ENCODE peak calls at places on chromosomes 7 and 10, in eight cellular contexts. Y, L, E, O, W, K, S and Z are unnamed samples.

GRCh38 chr7:24858108-24858977 is 101.1 kb upstream of the GSDME start:
- DNase-seq in Y (no peak), L (no peak), E (no peak), O (no peak), W (no peak), K (no peak), S (no peak), Z (no peak)

GRCh38 chr10:100668001-100668400 is 77.4 kb upstream of the PAX2 start:
- DNase-seq in Y (no peak), L (no peak), E (peak; percentile 52), O (no peak), W (no peak), K (no peak), S (no peak), Z (no peak)

GRCh38 chr7:144513332-144513731 is 109.8 kb upstream of the NOBOX start:
- DNase-seq in Y (no peak), L (peak; percentile 28), E (no peak), O (no peak), W (peak; percentile 3), K (no peak), S (no peak), Z (peak; percentile 49)

GRCh38 chr7:144027070-144027469 is 21.7 kb upstream of the OR2A5 start:
- DNase-seq in Y (no peak), L (peak; percentile 55), E (no peak), O (no peak), W (peak; percentile 7), K (no peak), S (no peak), Z (peak; percentile 39)

GRCh38 chr10:91034494-91035157 is 113.7 kb upstream of the ANKRD1 start:
- DNase-seq in Y (peak; percentile 86), L (peak; percentile 75), E (no peak), O (no peak), W (peak; percentile 26), K (peak; percentile 56), S (peak; percentile 67), Z (peak; percentile 86)

GRCh38 chr7:28231181-28231580 is 50.6 kb upstream of the JAZF1 start:
- DNase-seq in Y (no peak), L (no peak), E (no peak), O (no peak), W (no peak), K (no peak), S (no peak), Z (no peak)

GRCh38 chr10:103666109-103666508 is 172.6 kb downstream of the NEURL1 start:
- DNase-seq in Y (no peak), L (peak; percentile 69), E (peak; percentile 64), O (no peak), W (no peak), K (no peak), S (no peak), Z (peak; percentile 37)

GRCh38 chr7:65489260-65489767 is 115.7 kb downstream of the ZNF92 start:
- DNase-seq in Y (no peak), L (no peak), E (no peak), O (no peak), W (no peak), K (no peak), S (no peak), Z (no peak)

GRCh38 chr7:108592633-108593277 is 23.1 kb downstream of the DNAJB9 start:
- DNase-seq in Y (no peak), L (no peak), E (no peak), O (no peak), W (peak; percentile 14), K (no peak), S (no peak), Z (peak; percentile 11)

GRCh38 chr10:7364474-7364873 is 46.4 kb downstream of the SFMBT2 start:
- DNase-seq in Y (no peak), L (no peak), E (no peak), O (no peak), W (no peak), K (no peak), S (no peak), Z (no peak)

GRCh38 chr10:44651834-44652233 is 259.3 kb upstream of the TMEM72 start:
- DNase-seq in Y (no peak), L (peak; percentile 83), E (no peak), O (no peak), W (no peak), K (no peak), S (no peak), Z (peak; percentile 5)

GRCh38 chr7:134954197-134955082 is 31.9 kb upstream of the AGBL3 start:
- DNase-seq in Y (no peak), L (peak; percentile 69), E (no peak), O (no peak), W (peak; percentile 4), K (no peak), S (no peak), Z (peak; percentile 46)

GRCh38 chr7:37408241-37408884 is 40.3 kb downstream of the ELMO1 start:
- DNase-seq in Y (no peak), L (no peak), E (no peak), O (no peak), W (no peak), K (no peak), S (no peak), Z (no peak)

GRCh38 chr7:157811946-157812345 is 475.1 kb downstream of the DNAJB6 start:
- DNase-seq in Y (peak; percentile 49), L (no peak), E (no peak), O (no peak), W (no peak), K (no peak), S (no peak), Z (no peak)

GRCh38 chr10:23194966-23195845 is 3.1 kb downstream of the PTF1A start:
- DNase-seq in Y (peak; percentile 71), L (no peak), E (peak; percentile 41), O (no peak), W (no peak), K (no peak), S (no peak), Z (no peak)

GRCh38 chr7:5489991-5490536 is 66.4 kb upstream of the TNRC18 start:
- DNase-seq in Y (no peak), L (no peak), E (no peak), O (no peak), W (no peak), K (no peak), S (no peak), Z (no peak)

GRCh38 chr7:16933296-16934248 is 51.8 kb upstream of the AGR3 start:
- DNase-seq in Y (no peak), L (no peak), E (no peak), O (no peak), W (no peak), K (no peak), S (no peak), Z (no peak)

GRCh38 chr10:5890519-5890878 is 456 bp downstream of the FBH1 start:
- DNase-seq in Y (no peak), L (peak; percentile 36), E (no peak), O (no peak), W (peak; percentile 36), K (no peak), S (no peak), Z (peak; percentile 35)

GRCh38 chr7:130481898-130482297 is 10.0 kb upstream of the MEST start:
- DNase-seq in Y (no peak), L (peak; percentile 24), E (no peak), O (no peak), W (no peak), K (no peak), S (no peak), Z (no peak)

GRCh38 chr7:97024209-97025129 is at the start of gene DLX5:
- DNase-seq in Y (peak; percentile 83), L (peak; percentile 41), E (peak; percentile 91), O (no peak), W (no peak), K (peak; percentile 65), S (no peak), Z (no peak)

GRCh38 chr7:131624536-131624935 is 68.1 kb upstream of the PODXL start:
- DNase-seq in Y (no peak), L (no peak), E (no peak), O (no peak), W (no peak), K (no peak), S (no peak), Z (no peak)

GRCh38 chr7:131628634-131629033 is 72.2 kb upstream of the PODXL start:
- DNase-seq in Y (no peak), L (no peak), E (no peak), O (no peak), W (no peak), K (no peak), S (no peak), Z (no peak)

GRCh38 chr7:131627589-131628212 is 71.3 kb upstream of the PODXL start:
- DNase-seq in Y (no peak), L (no peak), E (no peak), O (no peak), W (no peak), K (no peak), S (no peak), Z (no peak)

GRCh38 chr7:131626643-131627042 is 70.2 kb upstream of the PODXL start:
- DNase-seq in Y (no peak), L (no peak), E (no peak), O (no peak), W (no peak), K (no peak), S (no peak), Z (no peak)

DNA sequence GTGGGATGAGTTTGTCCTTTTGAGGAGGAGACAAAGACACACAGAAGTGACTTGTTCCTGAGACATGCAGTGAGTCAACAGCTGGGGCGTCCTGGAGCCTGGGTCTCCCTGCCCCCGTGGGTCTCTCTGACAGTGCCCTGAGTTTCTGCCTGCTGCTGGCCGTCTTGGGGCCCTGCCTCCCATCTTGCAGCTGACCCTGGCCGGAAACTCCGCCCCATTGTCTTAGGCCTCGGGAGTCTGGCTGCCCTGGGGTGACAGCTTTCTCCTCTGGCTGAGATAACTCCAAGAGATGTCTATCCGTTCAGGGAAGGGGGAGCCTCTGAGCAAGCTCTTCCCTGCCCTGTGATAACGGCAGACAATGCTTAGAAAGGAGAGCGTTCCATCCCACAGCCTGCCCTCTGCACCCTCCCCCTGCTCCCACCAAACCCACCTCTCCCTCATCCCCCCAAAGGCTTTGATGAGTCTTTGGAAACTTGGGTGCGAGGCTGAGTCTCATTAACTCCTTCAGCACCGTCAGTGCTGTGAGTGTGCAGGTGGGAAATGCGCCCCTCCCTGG is 69.5 kb upstream of the PODXL start:
- DNase-seq in Y (peak; percentile 86), L (peak; percentile 52), E (peak; percentile 91), O (no peak), W (peak; percentile 37), K (no peak), S (peak; percentile 72), Z (peak; percentile 54)
- TF ChIP-seq CTCF in Y (no peak), L (no peak), E (peak; percentile 54), O (no peak), W (no peak), K (no peak), S (no peak), Z (no peak)

GRCh38 chr7:55288070-55288824 is 76.9 kb upstream of the LANCL2 start:
- DNase-seq in Y (no peak), L (peak; percentile 36), E (no peak), O (no peak), W (no peak), K (no peak), S (no peak), Z (peak; percentile 29)
- TF ChIP-seq CTCF in Y (no peak), L (no peak), E (no peak), O (no peak), W (no peak), K (no peak), S (no peak), Z (no peak)

GRCh38 chr7:43942997-43943701 is 16.9 kb downstream of the UBE2D4 start:
- DNase-seq in Y (no peak), L (no peak), E (no peak), O (no peak), W (no peak), K (no peak), S (no peak), Z (peak; percentile 32)
- TF ChIP-seq CTCF in Y (peak; percentile 12), L (peak; percentile 3), E (peak; percentile 49), O (no peak), W (no peak), K (no peak), S (no peak), Z (peak; percentile 39)

GRCh38 chr7:49791089-49791741 is 17.8 kb downstream of the VWC2 start:
- DNase-seq in Y (no peak), L (no peak), E (peak; percentile 71), O (no peak), W (peak; percentile 17), K (no peak), S (no peak), Z (peak; percentile 7)
- TF ChIP-seq CTCF in Y (peak; percentile 39), L (no peak), E (peak; percentile 72), O (no peak), W (peak; percentile 40), K (no peak), S (peak; percentile 63), Z (peak; percentile 31)